ENCODE peak calls at places on chromosomes 16 and 17, in five cellular contexts. A is HCT116, W is PC-3, V is GM23248, X is neural progenitor cell. F is an unnamed sample.

GRCh38 chr16:19878760-19879159 is 5.9 kb downstream of the GPRC5B start:
- DNase-seq in A (no peak), W (no peak), V (no peak), X (no peak), F (no peak)

GRCh38 chr17:52515927-52516326 is 357.4 kb upstream of the CA10 start:
- DNase-seq in A (no peak), W (no peak), V (no peak), X (no peak), F (no peak)

GRCh38 chr17:41654134-41654907 is 29.9 kb upstream of the KRT17 start:
- DNase-seq in A (peak), W (peak), V (no peak), X (no peak), F (peak)

GRCh38 chr17:42843358-42843934 is 934 bp upstream of the AOC2 start:
- DNase-seq in A (peak), W (peak), V (peak), X (peak), F (peak)

GRCh38 chr16:85369741-85370528 is 243.2 kb upstream of the GSE1 start:
- DNase-seq in A (no peak), W (peak), V (peak), X (peak), F (peak)

GRCh38 chr17:46733837-46734516 is 84.5 kb downstream of the WNT3 start:
- DNase-seq in A (no peak), W (peak), V (peak), X (no peak), F (no peak)

GRCh38 chr16:83615553-83615952 is 192.2 kb upstream of the HSBP1 start:
- DNase-seq in A (no peak), W (no peak), V (peak), X (no peak), F (no peak)

GRCh38 chr17:80751070-80751459 is 206.4 kb downstream of the RPTOR start:
- DNase-seq in A (no peak), W (no peak), V (peak), X (no peak), F (no peak)

GRCh38 chr16:66616592-66616991 is 12.1 kb downstream of the CMTM3 start:
- DNase-seq in A (no peak), W (no peak), V (peak), X (no peak), F (no peak)

GRCh38 chr16:85573045-85573695 is 40.0 kb upstream of the GSE1 start:
- DNase-seq in A (no peak), W (no peak), V (no peak), X (no peak), F (no peak)

GRCh38 chr17:74373838-74374606 is 6.7 kb downstream of the GPR142 start:
- DNase-seq in A (no peak), W (no peak), V (no peak), X (no peak), F (peak)

GRCh38 chr17:78815696-78816095 is 24.9 kb downstream of the USP36 start:
- DNase-seq in A (no peak), W (no peak), V (no peak), X (no peak), F (no peak)

GRCh38 chr16:53357955-53358354 is 76.3 kb upstream of the RBL2 start:
- DNase-seq in A (no peak), W (no peak), V (no peak), X (no peak), F (no peak)

GRCh38 chr17:78723001-78723796 is 58.9 kb downstream of the CYTH1 start:
- DNase-seq in A (no peak), W (no peak), V (peak), X (peak), F (peak)

GRCh38 chr17:73341350-73342056 is 29.7 kb upstream of the CDC42EP4 start:
- DNase-seq in A (no peak), W (no peak), V (no peak), X (no peak), F (no peak)

GRCh38 chr17:68060336-68060735 is 24.8 kb downstream of the KPNA2 start:
- DNase-seq in A (no peak), W (no peak), V (no peak), X (no peak), F (no peak)

GRCh38 chr16:53863861-53864260 is 159.9 kb downstream of the FTO start:
- DNase-seq in A (no peak), W (no peak), V (no peak), X (no peak), F (no peak)

GRCh38 chr17:63932008-63932561 is at the start of gene CD79B:
- DNase-seq in A (no peak), W (no peak), V (no peak), X (no peak), F (no peak)

GRCh38 chr17:81200695-81201580 is 21.8 kb downstream of the CEP131 start:
- DNase-seq in A (peak), W (peak), V (peak), X (peak), F (peak)

GRCh38 chr17:6775871-6776405 is at the start of gene FBXO39:
- DNase-seq in A (no peak), W (no peak), V (peak), X (peak), F (no peak)

GRCh38 chr17:48564200-48565023 is 13.7 kb downstream of the HOXB4 start:
- DNase-seq in A (no peak), W (no peak), V (peak), X (no peak), F (no peak)

GRCh38 chr17:79993390-79994221 is 42.1 kb downstream of the TBC1D16 start:
- DNase-seq in A (no peak), W (no peak), V (peak), X (peak), F (peak)

GRCh38 chr17:80842456-80843053 is 149.1 kb upstream of the CHMP6 start:
- DNase-seq in A (no peak), W (no peak), V (no peak), X (no peak), F (no peak)

GRCh38 chr17:66964930-66965800 is 658 bp downstream of the CACNG4 start:
- DNase-seq in A (no peak), W (peak), V (no peak), X (peak), F (peak)

GRCh38 chr16:72990003-72990521 is 57.9 kb downstream of the ZFHX3 start:
- DNase-seq in A (peak), W (peak), V (peak), X (peak), F (peak)

GRCh38 chr16:72990571-72990970 is 57.4 kb downstream of the ZFHX3 start:
- DNase-seq in A (no peak), W (no peak), V (no peak), X (no peak), F (no peak)

GRCh38 chr16:72991211-72991610 is 56.7 kb downstream of the ZFHX3 start:
- DNase-seq in A (no peak), W (peak), V (peak), X (no peak), F (no peak)

GRCh38 chr16:72992142-72992601 is 55.8 kb downstream of the ZFHX3 start:
- DNase-seq in A (no peak), W (no peak), V (no peak), X (peak), F (peak)

DNA sequence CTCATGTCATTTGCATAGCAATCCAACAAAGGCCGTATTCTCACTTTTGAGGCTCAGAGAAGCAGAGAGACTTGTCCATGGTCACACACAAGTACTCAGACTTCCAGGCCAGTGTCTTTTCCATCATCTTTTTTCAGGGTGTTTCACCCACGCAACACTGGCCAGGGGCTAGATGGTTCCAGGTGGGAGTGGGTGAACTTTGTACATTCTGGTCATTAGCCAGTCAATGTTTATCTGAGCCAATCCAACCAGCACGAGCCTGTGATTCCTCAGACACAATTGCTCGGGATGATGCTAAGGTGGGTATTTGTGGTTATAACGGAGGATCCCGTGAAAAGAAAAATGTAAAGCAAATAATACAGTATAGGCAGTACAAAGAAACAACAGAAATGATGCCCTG is 56.3 kb downstream of the ZFHX3 start:
- DNase-seq in A (no peak), W (no peak), V (no peak), X (no peak), F (no peak)
- TF ChIP-seq EZH2phosphoT487 in A (no peak), W (no peak), V (no peak), X (no peak), F (no peak)

GRCh38 chr17:50657627-50658026 is 22.9 kb downstream of the ABCC3 start:
- DNase-seq in A (no peak), W (no peak), V (no peak), X (no peak), F (no peak)
- TF ChIP-seq EZH2 in A (no peak), W (no peak), V (no peak), X (no peak), F (no peak)

DNA sequence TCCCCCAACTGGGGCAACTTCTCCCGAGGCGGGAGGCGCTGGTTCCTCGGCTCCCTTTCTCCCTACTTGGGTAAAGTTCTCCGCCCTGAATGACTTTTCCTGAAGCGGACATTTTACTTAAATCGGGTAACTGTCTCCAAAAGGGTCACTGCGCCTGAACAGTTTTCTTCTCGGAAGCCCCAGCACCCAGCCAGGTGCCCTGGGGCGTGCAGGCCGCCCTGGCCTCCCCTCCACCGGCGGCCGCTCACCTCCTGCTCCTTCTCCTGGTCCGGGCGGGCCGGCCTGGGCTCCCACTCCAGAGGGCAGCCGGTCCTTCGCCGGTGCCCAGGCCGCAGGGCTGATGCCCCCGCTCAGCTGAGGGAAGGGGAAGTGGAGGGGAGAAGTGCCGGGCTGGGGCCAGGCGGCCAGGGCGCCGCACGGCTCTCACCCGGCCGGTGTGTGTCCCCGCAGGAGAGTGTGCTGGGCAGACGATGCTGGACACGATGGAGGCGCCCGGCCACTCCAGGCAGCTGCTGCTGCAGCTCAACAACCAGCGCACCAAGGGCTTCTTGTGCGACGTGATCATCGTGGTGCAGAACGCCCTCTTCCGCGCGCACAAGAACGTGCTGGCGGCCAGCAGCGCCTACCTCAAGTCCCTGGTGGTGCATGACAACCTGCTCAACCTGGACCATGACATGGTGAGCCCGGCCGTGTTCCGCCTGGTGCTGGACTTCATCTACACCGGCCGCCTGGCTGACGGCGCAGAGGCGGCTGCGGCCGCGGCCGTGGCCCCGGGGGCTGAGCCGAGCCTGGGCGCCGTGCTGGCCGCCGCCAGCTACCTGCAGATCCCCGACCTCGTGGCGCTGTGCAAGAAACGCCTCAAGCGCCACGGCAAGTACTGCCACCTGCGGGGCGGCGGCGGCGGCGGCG is 1.6 kb downstream of the HIC1 start:
- DNase-seq in A (no peak), W (no peak), V (peak), X (peak), F (peak)
- TF ChIP-seq EZH2phosphoT487 in A (no peak), W (no peak), V (no peak), X (peak), F (peak)

DNA sequence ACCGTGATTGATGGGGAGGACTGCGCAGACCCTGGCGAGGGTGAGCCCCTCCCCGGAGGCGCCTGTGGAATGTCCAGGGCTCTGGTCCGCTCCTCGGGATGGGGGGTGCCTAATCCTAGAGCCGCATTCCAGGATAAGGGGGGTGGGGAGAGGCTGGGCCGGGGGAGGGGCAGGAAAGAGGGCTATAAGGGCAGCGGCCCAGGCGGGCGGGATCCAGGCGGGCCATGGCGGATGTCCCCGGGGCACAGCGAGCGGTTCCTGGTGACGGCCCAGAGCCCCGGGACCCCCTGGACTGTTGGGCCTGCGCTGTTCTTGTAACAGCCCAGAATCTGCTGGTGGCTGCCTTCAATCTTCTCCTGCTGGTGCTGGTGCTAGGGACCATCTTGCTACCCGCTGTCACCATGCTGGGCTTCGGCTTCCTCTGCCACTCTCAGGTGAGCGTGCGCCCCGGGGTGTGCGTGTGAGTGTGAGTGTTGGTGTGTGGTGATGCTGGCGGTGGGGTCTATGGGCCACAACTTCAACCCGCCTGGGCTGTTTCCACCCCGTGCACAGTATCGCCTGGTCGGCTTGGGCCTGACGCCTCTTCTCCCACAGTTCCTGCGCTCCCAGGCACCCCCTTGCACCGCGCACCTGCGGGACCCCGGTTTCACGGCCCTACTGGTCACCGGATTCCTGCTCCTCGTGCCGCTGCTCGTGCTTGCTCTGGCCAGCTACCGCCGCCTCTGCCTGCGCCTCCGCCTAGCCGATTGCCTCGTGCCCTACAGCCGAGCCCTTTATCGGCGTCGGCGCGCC is at the start of gene TMEM88:
- DNase-seq in A (no peak), W (no peak), V (peak), X (peak), F (peak)
- TF ChIP-seq EZH2 in A (no peak), W (no peak), V (no peak), X (no peak), F (no peak)

DNA sequence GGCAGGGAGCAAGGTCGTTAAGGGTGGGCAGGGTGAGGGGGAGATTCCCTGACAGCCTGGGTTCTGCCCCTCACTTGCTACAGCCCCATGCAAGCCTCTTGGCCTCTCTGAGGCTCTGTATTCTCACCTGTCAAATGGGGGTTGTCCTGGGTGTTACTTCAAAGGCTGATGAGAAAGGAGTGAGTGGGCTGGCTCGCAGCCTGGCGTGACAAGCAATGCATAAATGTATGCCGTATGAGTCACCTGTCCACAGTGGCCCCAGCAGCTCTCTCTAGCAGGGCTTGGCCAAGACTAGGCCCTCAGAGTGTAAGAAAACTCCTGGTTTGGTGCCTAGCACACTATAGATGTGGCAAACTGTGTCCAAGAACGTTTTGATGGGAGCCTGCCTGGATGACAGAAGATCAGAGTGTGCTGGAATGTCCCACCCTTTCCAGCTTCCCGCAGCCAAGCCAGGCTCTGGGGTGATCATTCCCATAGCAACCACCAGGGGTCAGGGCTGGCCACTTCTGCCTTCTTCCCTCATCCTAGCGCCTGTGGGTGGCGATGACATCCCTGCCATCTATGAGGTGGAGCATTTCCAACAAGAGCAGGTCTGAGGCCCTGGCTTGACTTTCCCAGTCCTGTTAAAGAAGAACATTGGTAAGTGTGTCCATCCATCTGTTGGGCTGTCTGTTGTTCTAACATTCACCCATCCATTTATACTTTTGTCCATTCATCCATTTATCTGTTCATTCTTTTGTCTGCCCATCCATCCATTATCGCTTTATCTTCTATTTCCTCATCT is 37.2 kb upstream of the ADGRG1 start:
- DNase-seq in A (peak), W (peak), V (peak), X (peak), F (peak)
- TF ChIP-seq EZH2phosphoT487 in A (no peak), W (no peak), V (no peak), X (no peak), F (no peak)

GRCh38 chr17:50201226-50201854 is at the start of gene COL1A1:
- DNase-seq in A (no peak), W (no peak), V (peak), X (peak), F (peak)

GRCh38 chr17:50203086-50203485 is 1.7 kb upstream of the COL1A1 start:
- DNase-seq in A (no peak), W (no peak), V (peak), X (no peak), F (no peak)

GRCh38 chr17:50199651-50200446 is 1.6 kb downstream of the COL1A1 start:
- DNase-seq in A (peak), W (peak), V (peak), X (peak), F (peak)

GRCh38 chr17:50199211-50199633 is 2.2 kb downstream of the COL1A1 start:
- DNase-seq in A (no peak), W (no peak), V (peak), X (no peak), F (no peak)

DNA sequence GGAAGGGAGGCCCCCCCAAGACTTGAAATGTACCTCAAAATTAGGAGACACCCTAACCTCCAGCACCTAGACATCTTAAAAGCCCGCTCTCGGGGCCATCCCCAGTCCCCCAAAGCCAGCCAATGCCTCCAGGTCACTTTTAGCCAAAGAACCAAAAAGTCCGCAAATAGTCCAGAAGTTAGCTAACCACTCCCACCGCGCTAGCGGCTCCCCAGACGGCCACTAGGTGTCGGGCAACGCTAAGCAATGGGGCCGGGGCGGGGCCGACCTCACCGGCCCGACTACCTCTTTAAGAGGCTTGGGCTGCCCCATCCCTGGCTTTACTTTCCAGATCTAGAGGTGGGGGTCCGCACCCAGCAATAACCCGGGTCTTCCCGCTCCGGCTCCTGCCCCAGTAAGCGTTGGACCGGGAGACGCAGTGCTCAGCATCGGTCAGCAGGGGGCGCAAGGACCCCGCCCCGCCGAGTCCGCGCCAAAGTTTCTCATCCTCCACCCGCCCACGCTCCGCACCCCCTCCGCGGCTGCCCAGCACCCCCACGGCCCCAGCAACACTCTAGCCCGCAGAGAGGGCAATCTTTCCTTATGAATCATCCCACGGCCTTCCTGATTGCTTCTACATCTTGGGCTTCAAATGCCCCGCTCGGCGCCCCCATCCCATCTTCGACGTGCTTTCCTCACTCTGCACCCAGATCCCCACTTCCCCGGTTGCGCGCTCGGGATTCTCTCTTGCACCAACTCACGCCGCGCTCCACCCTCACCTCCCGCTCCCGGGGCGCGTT is 795 bp downstream of the COL1A1 start:
- DNase-seq in A (peak), W (peak), V (peak), X (peak), F (peak)
- TF ChIP-seq EZH2 in A (no peak), W (no peak), V (no peak), X (no peak), F (no peak)

GRCh38 chr16:60681014-60681413 is 1355.2 kb downstream of the CDH8 start:
- DNase-seq in A (no peak), W (no peak), V (no peak), X (peak), F (no peak)

GRCh38 chr16:60682219-60682618 is 1354.0 kb downstream of the CDH8 start:
- DNase-seq in A (no peak), W (no peak), V (no peak), X (no peak), F (no peak)

GRCh38 chr16:60686824-60687223 is 1349.4 kb downstream of the CDH8 start:
- DNase-seq in A (no peak), W (no peak), V (no peak), X (no peak), F (no peak)

GRCh38 chr16:60684002-60684401 is 1352.2 kb downstream of the CDH8 start:
- DNase-seq in A (no peak), W (no peak), V (no peak), X (no peak), F (no peak)
- TF ChIP-seq EZH2phosphoT487 in A (no peak), W (no peak), V (no peak), X (no peak), F (no peak)

F was measured in hepatocyte.